ENCODE peak calls at places on chromosomes 13 and 19, in six cellular contexts. One of them, this sample, is unnamed.

GRCh38 chr13:23320926-23321533 is 112.5 kb downstream of the SACS start:
- DNase-seq in HEK293T: no peak
- DNase-seq in psoas muscle: no peak
- DNase-seq in AG08396: no peak
- DNase-seq in central memory CD4-positive, alpha-beta T cell: no peak
- DNase-seq in T-cell: no peak
- DNase-seq in this sample: no peak

GRCh38 chr19:47097396-47098217 is 16.0 kb downstream of the ZC3H4 start:
- DNase-seq in HEK293T: no peak
- DNase-seq in psoas muscle: peak; percentile 58
- DNase-seq in AG08396: no peak
- DNase-seq in central memory CD4-positive, alpha-beta T cell: no peak
- DNase-seq in T-cell: no peak
- DNase-seq in this sample: no peak

GRCh38 chr13:105918842-105919741 is 616.4 kb downstream of the EFNB2 start:
- DNase-seq in HEK293T: peak; percentile 16
- DNase-seq in psoas muscle: no peak
- DNase-seq in AG08396: no peak
- DNase-seq in central memory CD4-positive, alpha-beta T cell: no peak
- DNase-seq in T-cell: no peak
- DNase-seq in this sample: no peak

GRCh38 chr19:2041436-2041685 is 9.7 kb downstream of the MKNK2 start:
- DNase-seq in HEK293T: no peak
- DNase-seq in psoas muscle: no peak
- DNase-seq in AG08396: no peak
- DNase-seq in central memory CD4-positive, alpha-beta T cell: no peak
- DNase-seq in T-cell: no peak
- DNase-seq in this sample: no peak

GRCh38 chr19:18760440-18761383 is 30.4 kb downstream of the COMP start:
- DNase-seq in HEK293T: no peak
- DNase-seq in psoas muscle: no peak
- DNase-seq in AG08396: no peak
- DNase-seq in central memory CD4-positive, alpha-beta T cell: no peak
- DNase-seq in T-cell: no peak
- DNase-seq in this sample: no peak

GRCh38 chr19:39540333-39540673 is 342 bp upstream of the EID2 start:
- DNase-seq in HEK293T: no peak
- DNase-seq in psoas muscle: no peak
- DNase-seq in AG08396: no peak
- DNase-seq in central memory CD4-positive, alpha-beta T cell: no peak
- DNase-seq in T-cell: no peak
- DNase-seq in this sample: no peak

GRCh38 chr19:31451686-31452325 is 102.6 kb upstream of the TSHZ3 start:
- DNase-seq in HEK293T: no peak
- DNase-seq in psoas muscle: no peak
- DNase-seq in AG08396: no peak
- DNase-seq in central memory CD4-positive, alpha-beta T cell: no peak
- DNase-seq in T-cell: no peak
- DNase-seq in this sample: no peak

GRCh38 chr19:41807176-41807575 is 10.8 kb downstream of the CEACAM3 start:
- DNase-seq in HEK293T: no peak
- DNase-seq in psoas muscle: no peak
- DNase-seq in AG08396: no peak
- DNase-seq in central memory CD4-positive, alpha-beta T cell: no peak
- DNase-seq in T-cell: no peak
- DNase-seq in this sample: no peak

GRCh38 chr13:22107549-22107948 is 436.7 kb downstream of the FGF9 start:
- DNase-seq in HEK293T: no peak
- DNase-seq in psoas muscle: no peak
- DNase-seq in AG08396: no peak
- DNase-seq in central memory CD4-positive, alpha-beta T cell: no peak
- DNase-seq in T-cell: no peak
- DNase-seq in this sample: no peak

GRCh38 chr19:38669532-38669931 is 22.1 kb downstream of the ACTN4 start:
- DNase-seq in HEK293T: no peak
- DNase-seq in psoas muscle: no peak
- DNase-seq in AG08396: no peak
- DNase-seq in central memory CD4-positive, alpha-beta T cell: peak; percentile 50
- DNase-seq in T-cell: peak; percentile 47
- DNase-seq in this sample: no peak

GRCh38 chr19:45403781-45404556 is 900 bp downstream of the PPP1R13L start:
- DNase-seq in HEK293T: peak; percentile 46
- DNase-seq in psoas muscle: peak; percentile 47
- DNase-seq in AG08396: no peak
- DNase-seq in central memory CD4-positive, alpha-beta T cell: peak; percentile 48
- DNase-seq in T-cell: peak; percentile 69
- DNase-seq in this sample: peak; percentile 67

GRCh38 chr13:44685641-44686040 is 109.5 kb upstream of the TSC22D1 start:
- DNase-seq in HEK293T: no peak
- DNase-seq in psoas muscle: no peak
- DNase-seq in AG08396: no peak
- DNase-seq in central memory CD4-positive, alpha-beta T cell: no peak
- DNase-seq in T-cell: no peak
- DNase-seq in this sample: no peak

GRCh38 chr13:61778531-61778930 is 362.9 kb upstream of the PCDH20 start:
- DNase-seq in HEK293T: no peak
- DNase-seq in psoas muscle: no peak
- DNase-seq in AG08396: no peak
- DNase-seq in central memory CD4-positive, alpha-beta T cell: no peak
- DNase-seq in T-cell: no peak
- DNase-seq in this sample: no peak

GRCh38 chr13:24161010-24161775 is 673 bp downstream of the SPATA13 start:
- DNase-seq in HEK293T: no peak
- DNase-seq in psoas muscle: peak; percentile 32
- DNase-seq in AG08396: peak; percentile 48
- DNase-seq in central memory CD4-positive, alpha-beta T cell: no peak
- DNase-seq in T-cell: peak; percentile 56
- DNase-seq in this sample: peak; percentile 75

GRCh38 chr19:51094696-51095279 is 12.1 kb upstream of the KLK14 start:
- DNase-seq in HEK293T: peak; percentile 71
- DNase-seq in psoas muscle: no peak
- DNase-seq in AG08396: peak; percentile 63
- DNase-seq in central memory CD4-positive, alpha-beta T cell: no peak
- DNase-seq in T-cell: peak; percentile 25
- DNase-seq in this sample: no peak

GRCh38 chr19:6232567-6232966 is 47.2 kb downstream of the MLLT1 start:
- DNase-seq in HEK293T: no peak
- DNase-seq in psoas muscle: peak; percentile 35
- DNase-seq in AG08396: peak; percentile 75
- DNase-seq in central memory CD4-positive, alpha-beta T cell: no peak
- DNase-seq in T-cell: no peak
- DNase-seq in this sample: no peak

GRCh38 chr13:30305456-30305855 is 1.9 kb downstream of the KATNAL1 start:
- DNase-seq in HEK293T: no peak
- DNase-seq in psoas muscle: no peak
- DNase-seq in AG08396: no peak
- DNase-seq in central memory CD4-positive, alpha-beta T cell: no peak
- DNase-seq in T-cell: no peak
- DNase-seq in this sample: no peak

GRCh38 chr19:5952193-5953033 is 25.5 kb downstream of the RANBP3 start:
- DNase-seq in HEK293T: no peak
- DNase-seq in psoas muscle: no peak
- DNase-seq in AG08396: no peak
- DNase-seq in central memory CD4-positive, alpha-beta T cell: no peak
- DNase-seq in T-cell: no peak
- DNase-seq in this sample: no peak